ENCODE peak calls at places on chromosome 14, in five cellular contexts. T, O, Y, C and G are unnamed samples.
A peak's percentile ranks its signal among the peaks of the same experiment; 100 is the strongest.

GRCh38 chr14:95341115-95341514 is 21.4 kb upstream of the CLMN start:
- DNase-seq in T (no peak), Y (peak; percentile 23), O (no peak), C (no peak), G (no peak)

GRCh38 chr14:41749425-41749824 is 142.7 kb downstream of the LRFN5 start:
- DNase-seq in T (no peak), Y (peak; percentile 56), O (peak; percentile 43), C (no peak), G (peak; percentile 4)

GRCh38 chr14:85533821-85534271 is 3.9 kb downstream of the FLRT2 start:
- DNase-seq in Y (peak; percentile 37), O (peak; percentile 16), C (no peak), T (no peak), G (no peak)

GRCh38 chr14:85359505-85359904 is 170.4 kb upstream of the FLRT2 start:
- DNase-seq in Y (no peak), T (no peak), O (no peak), C (no peak), G (no peak)

GRCh38 chr14:41973178-41973577 is 366.5 kb downstream of the LRFN5 start:
- DNase-seq in T (no peak), Y (no peak), O (no peak), C (peak; percentile 16), G (no peak)

GRCh38 chr14:71321556-71322315 is 414.5 kb downstream of the PCNX1 start:
- DNase-seq in Y (peak; percentile 67), O (peak; percentile 69), C (peak; percentile 24), T (no peak), G (peak; percentile 64)

GRCh38 chr14:64891839-64892375 is 12.2 kb upstream of the SPTB start:
- DNase-seq in C (peak; percentile 60), T (no peak), O (peak; percentile 79), Y (peak; percentile 75), G (peak; percentile 74)

GRCh38 chr14:89091781-89092180 is 267.3 kb downstream of the TTC8 start:
- DNase-seq in Y (no peak), O (no peak), T (no peak), C (no peak), G (no peak)

GRCh38 chr14:87615822-87616679 is 376.9 kb downstream of the GALC start:
- DNase-seq in O (peak; percentile 45), Y (peak; percentile 54), T (no peak), C (peak; percentile 83), G (peak; percentile 40)

GRCh38 chr14:96584199-96584906 is 82.2 kb downstream of the PAPOLA start:
- DNase-seq in T (no peak), O (no peak), C (peak; percentile 52), Y (peak; percentile 15), G (no peak)

GRCh38 chr14:58362798-58363412 is 32.8 kb upstream of the TOMM20L start:
- DNase-seq in C (peak; percentile 56), T (peak; percentile 9), Y (peak; percentile 33), O (peak; percentile 20), G (peak; percentile 16)

GRCh38 chr14:102484316-102484715 is 25.3 kb downstream of the ANKRD9 start:
- DNase-seq in C (no peak), Y (no peak), T (no peak), O (no peak), G (no peak)

GRCh38 chr14:42541535-42542001 is 934.9 kb downstream of the LRFN5 start:
- DNase-seq in T (no peak), C (no peak), O (peak; percentile 75), Y (peak; percentile 90), G (no peak)

GRCh38 chr14:53331247-53331646 is 178.1 kb upstream of the DDHD1 start:
- DNase-seq in Y (peak; percentile 92), C (no peak), O (peak; percentile 73), T (no peak), G (peak; percentile 55)

GRCh38 chr14:79465651-79466050 is 745.7 kb downstream of the DIO2 start:
- DNase-seq in C (no peak), Y (peak; percentile 5), O (no peak), T (no peak), G (peak; percentile 3)

GRCh38 chr14:78904094-78904493 is 733.9 kb downstream of the NRXN3 start:
- DNase-seq in O (no peak), Y (no peak), C (no peak), T (no peak), G (no peak)

GRCh38 chr14:67746927-67747326 is 45.2 kb downstream of the RDH12 start:
- DNase-seq in Y (no peak), T (no peak), O (no peak), C (no peak), G (no peak)

DNA sequence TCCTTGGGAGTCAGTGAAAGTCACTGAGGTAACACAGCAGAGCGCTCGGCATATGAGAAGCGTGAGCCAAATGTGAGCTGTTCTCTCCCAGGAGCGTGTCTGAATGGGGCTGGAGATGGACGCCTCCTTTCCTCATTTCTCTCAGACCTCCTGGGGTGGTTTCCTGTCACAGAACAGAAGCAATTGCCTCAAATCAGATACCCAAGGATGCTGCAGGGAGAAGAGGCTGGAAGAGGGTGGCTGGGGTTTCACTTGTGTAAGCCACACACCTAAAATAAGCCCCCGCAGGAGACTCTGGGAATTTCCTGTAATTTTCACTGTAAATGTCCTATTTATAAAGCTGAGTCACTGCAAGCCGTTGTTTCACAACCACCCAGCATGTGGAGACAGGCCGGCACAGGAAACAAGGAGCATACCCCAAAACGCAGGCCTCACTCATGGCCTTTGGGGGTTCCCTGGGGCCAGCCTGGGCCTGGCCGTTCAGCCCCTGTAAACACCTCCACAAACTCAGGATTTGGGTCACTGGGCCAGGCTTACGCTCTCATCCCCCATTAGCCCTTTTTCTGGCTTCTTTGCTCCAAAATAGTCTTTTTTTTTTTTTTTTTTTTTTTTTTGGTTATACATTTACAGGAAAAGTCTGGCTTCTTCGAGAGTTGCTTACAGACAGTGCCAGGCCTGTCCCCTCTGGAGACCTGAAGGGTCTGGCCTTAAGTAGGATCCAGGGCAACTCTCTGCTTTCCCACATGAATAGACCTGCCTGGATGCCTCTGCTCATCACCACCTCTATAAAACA is 55.3 kb downstream of the VCPKMT start:
- DNase-seq in O (peak; percentile 95), C (peak; percentile 41), Y (peak; percentile 95), T (peak; percentile 84), G (peak; percentile 93)
- TF ChIP-seq CTCF in O (peak; percentile 10), C (no peak), Y (peak; percentile 31), T (peak; percentile 3), G (peak; percentile 49)

GRCh38 chr14:103627073-103628025 is 1.7 kb upstream of the KLC1 start:
- DNase-seq in Y (no peak), O (no peak), C (no peak), T (no peak), G (no peak)
- H3K4me3 ChIP-seq in Y (no peak overlapping the region), O (no peak overlapping the region), C (no peak overlapping the region), T (no peak overlapping the region), G (no peak overlapping the region)

GRCh38 chr14:60488175-60488574 is 2.3 kb upstream of the C14orf39 start:
- DNase-seq in Y (no peak), C (no peak), T (no peak), O (no peak), G (no peak)
- TF ChIP-seq CTCF in Y (peak; percentile 17), C (peak; percentile 49), T (no peak), O (no peak), G (peak; percentile 21)

GRCh38 chr14:63405715-63406114 is 87.0 kb upstream of the GPHB5 start:
- DNase-seq in O (no peak), T (no peak), Y (peak; percentile 8), C (no peak), G (no peak)

GRCh38 chr14:63404906-63405305 is 86.2 kb upstream of the GPHB5 start:
- DNase-seq in T (no peak), Y (no peak), C (no peak), O (no peak), G (no peak)

GRCh38 chr14:63406341-63406740 is 87.6 kb upstream of the GPHB5 start:
- DNase-seq in C (no peak), O (no peak), Y (peak; percentile 14), T (no peak), G (no peak)
- H3K4me3 ChIP-seq in C (no peak overlapping the region), O (no peak overlapping the region), Y (no peak overlapping the region), T (no peak overlapping the region), G (no peak overlapping the region)

GRCh38 chr14:44010595-44010994 is 496.5 kb downstream of the FSCB start:
- DNase-seq in T (no peak), C (no peak), Y (no peak), O (no peak), G (no peak)

GRCh38 chr14:44009642-44010041 is 497.4 kb downstream of the FSCB start:
- DNase-seq in Y (no peak), T (no peak), C (no peak), O (no peak), G (no peak)

GRCh38 chr14:44010071-44010470 is 497.0 kb downstream of the FSCB start:
- DNase-seq in O (no peak), C (no peak), Y (no peak), T (no peak), G (no peak)
- TF ChIP-seq CTCF in O (no peak), C (no peak), Y (no peak), T (no peak), G (no peak)

DNA sequence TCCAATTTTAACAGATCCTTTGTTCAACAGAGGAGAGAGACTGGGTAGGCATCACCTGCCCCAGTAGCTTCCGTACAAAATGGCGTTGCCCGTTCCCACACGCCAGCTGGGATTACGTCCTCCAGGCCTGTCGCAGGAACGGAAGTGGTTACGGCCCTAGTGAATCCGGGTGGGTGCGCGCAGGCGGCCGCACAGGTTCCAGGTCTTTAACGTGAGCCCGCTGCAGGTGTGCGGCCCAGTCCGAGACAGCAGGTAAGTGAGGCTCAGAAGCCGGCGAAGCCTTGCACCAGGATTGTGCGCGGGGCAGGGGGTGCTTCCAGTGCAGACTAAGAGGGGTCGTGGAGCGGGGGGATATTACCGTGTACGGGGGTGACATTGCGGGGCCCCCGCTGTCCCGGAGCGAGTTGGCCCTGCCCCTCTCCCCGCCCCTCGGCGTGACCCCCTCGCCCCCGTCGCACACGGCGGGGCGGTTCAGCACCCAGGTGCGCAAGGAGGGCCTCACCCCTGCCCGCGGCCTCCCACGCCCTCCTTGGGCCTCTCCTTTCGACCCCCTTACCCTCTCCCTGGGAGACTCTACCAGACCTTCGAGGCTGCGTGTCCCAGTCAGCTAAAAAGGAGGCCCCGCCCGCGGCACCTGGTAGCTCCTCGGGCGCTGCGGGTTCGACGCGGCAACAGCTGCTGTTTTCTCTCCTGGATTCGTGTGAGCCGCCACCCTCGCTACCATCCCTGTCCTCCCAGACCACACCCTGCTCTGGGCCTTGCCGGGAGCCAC is at the start of gene EXD2:
- DNase-seq in Y (peak; percentile 77), C (peak; percentile 87), O (peak; percentile 81), T (peak; percentile 59), G (peak; percentile 78)
- H3K4me3 ChIP-seq in Y (peak within 1 kb of the TSS; percentile 87), C (peak within 1 kb of the TSS; percentile 70), O (peak within 1 kb of the TSS; percentile 94), T (peak within 1 kb of the TSS; percentile 64), G (peak within 1 kb of the TSS; percentile 88)

DNA sequence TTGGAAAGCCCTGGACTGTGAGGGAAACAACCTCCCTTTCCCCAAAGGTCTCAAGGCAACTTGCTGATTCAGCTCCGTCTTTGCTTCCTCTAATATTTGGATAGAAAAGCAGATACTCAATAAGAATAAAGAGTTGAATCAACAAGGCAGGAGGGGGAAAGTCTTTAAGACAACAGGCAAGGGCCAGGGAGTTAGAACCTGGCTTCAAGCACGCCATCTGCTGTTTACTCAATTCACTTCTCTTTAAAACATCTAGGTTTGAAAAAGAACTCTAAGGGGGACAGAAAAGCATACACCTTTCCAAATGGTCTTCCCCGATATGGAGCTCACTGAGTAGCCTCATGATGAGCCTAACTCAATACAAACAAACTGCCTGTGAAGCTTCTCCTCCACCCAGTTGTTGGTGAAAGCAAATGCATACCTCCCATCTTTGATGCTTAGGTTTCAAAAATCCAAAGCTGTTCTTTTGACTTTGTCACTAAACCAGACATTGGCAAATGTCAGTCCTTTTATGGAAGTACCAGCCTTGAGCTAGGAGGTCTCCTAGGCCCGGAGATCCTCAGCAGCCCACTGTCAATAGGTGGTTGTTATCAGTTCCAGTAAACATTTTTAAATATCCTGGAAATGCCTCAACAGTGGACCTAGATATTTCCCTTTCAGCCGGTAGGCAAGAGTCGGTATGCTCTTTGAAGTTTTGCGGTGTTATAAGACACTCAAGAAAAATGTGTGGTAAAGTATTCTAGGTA is 76.2 kb downstream of the SAMD4A start:
- DNase-seq in Y (peak; percentile 51), O (peak; percentile 59), C (peak; percentile 7), T (no peak), G (peak; percentile 43)
- TF ChIP-seq CTCF in Y (peak; percentile 36), O (peak; percentile 26), C (peak; percentile 55), T (peak; percentile 8), G (peak; percentile 35)